ENCODE peak calls at places on chromosomes 13 and 19, in nine cellular contexts. U is pancreas, O is GM23338, I is RWPE2, G is neural crest cell, E is uterus, S is BJ, N is ovary, R is fibroblast of lung. F is an unnamed sample.

GRCh38 chr13:49220035-49220855 is at the start of gene MLNR:
- DNase-seq in U (peak), O (peak), I (no peak), G (peak), E (no peak), S (no peak), N (no peak), R (peak), F (peak)

GRCh38 chr19:21474671-21475181 is 30.7 kb upstream of the ZNF429 start:
- DNase-seq in U (peak), O (peak), I (no peak), G (peak), E (peak), S (no peak), N (peak), R (peak), F (peak)

GRCh38 chr19:46321653-46322052 is 24.8 kb downstream of the HIF3A start:
- DNase-seq in U (no peak), O (no peak), I (no peak), G (no peak), E (no peak), S (no peak), N (no peak), R (no peak), F (no peak)

GRCh38 chr19:48498922-48499321 is 12.7 kb downstream of the LMTK3 start:
- DNase-seq in U (no peak), O (no peak), I (peak), G (no peak), E (no peak), S (no peak), N (no peak), R (no peak), F (no peak)

GRCh38 chr19:37941820-37942515 is 35.0 kb downstream of the SIPA1L3 start:
- DNase-seq in U (no peak), O (no peak), I (no peak), G (no peak), E (no peak), S (no peak), N (no peak), R (no peak), F (no peak)

GRCh38 chr13:113846639-113847318 is 17.1 kb downstream of the GAS6 start:
- DNase-seq in U (no peak), O (no peak), I (peak), G (no peak), E (no peak), S (no peak), N (peak), R (no peak), F (no peak)

GRCh38 chr13:33015791-33016323 is 366 bp upstream of the KL start:
- DNase-seq in U (peak), O (peak), I (no peak), G (no peak), E (peak), S (no peak), N (no peak), R (no peak), F (no peak)

GRCh38 chr19:6125571-6125989 is 9.9 kb upstream of the ACSBG2 start:
- DNase-seq in U (no peak), O (peak), I (no peak), G (no peak), E (peak), S (no peak), N (peak), R (peak), F (peak)

GRCh38 chr19:16345457-16345856 is 20.8 kb downstream of the KLF2 start:
- DNase-seq in U (no peak), O (no peak), I (no peak), G (no peak), E (no peak), S (no peak), N (no peak), R (no peak), F (no peak)

GRCh38 chr19:9981406-9982260 is 28.7 kb downstream of the COL5A3 start:
- DNase-seq in U (no peak), O (no peak), I (no peak), G (no peak), E (no peak), S (no peak), N (no peak), R (no peak), F (no peak)

GRCh38 chr19:30319876-30320275 is 52.3 kb upstream of the ZNF536 start:
- DNase-seq in U (no peak), O (no peak), I (no peak), G (no peak), E (no peak), S (no peak), N (no peak), R (no peak), F (no peak)

GRCh38 chr13:93767917-93768422 is 541.4 kb downstream of the GPC6 start:
- DNase-seq in U (no peak), O (no peak), I (no peak), G (no peak), E (no peak), S (no peak), N (no peak), R (no peak), F (no peak)

GRCh38 chr13:108227651-108228272 is 9.6 kb downstream of the ABHD13 start:
- DNase-seq in U (no peak), O (peak), I (no peak), G (peak), E (no peak), S (no peak), N (no peak), R (peak), F (no peak)

GRCh38 chr13:41137951-41138350 is 5.3 kb upstream of the KBTBD6 start:
- DNase-seq in U (no peak), O (no peak), I (no peak), G (no peak), E (no peak), S (no peak), N (no peak), R (peak), F (no peak)

GRCh38 chr19:11887618-11888531 is at the start of gene ZNF69:
- DNase-seq in U (peak), O (peak), I (no peak), G (peak), E (peak), S (peak), N (peak), R (peak), F (peak)

GRCh38 chr13:73268306-73268705 is 209.5 kb downstream of the KLF5 start:
- DNase-seq in U (no peak), O (no peak), I (peak), G (no peak), E (no peak), S (no peak), N (no peak), R (peak), F (no peak)

GRCh38 chr19:13163609-13164364 is 13.6 kb downstream of the IER2 start:
- DNase-seq in U (peak), O (peak), I (peak), G (peak), E (peak), S (peak), N (peak), R (peak), F (peak)

GRCh38 chr13:46229251-46229650 is 17.5 kb downstream of the LRRC63 start:
- DNase-seq in U (no peak), O (no peak), I (no peak), G (no peak), E (no peak), S (no peak), N (no peak), R (no peak), F (no peak)

GRCh38 chr19:47027586-47028371 is 8.1 kb downstream of the NPAS1 start:
- DNase-seq in U (no peak), O (no peak), I (no peak), G (no peak), E (no peak), S (no peak), N (no peak), R (no peak), F (no peak)

GRCh38 chr13:44930907-44931676 is 58.2 kb downstream of the NUFIP1 start:
- DNase-seq in U (no peak), O (peak), I (no peak), G (no peak), E (no peak), S (no peak), N (no peak), R (no peak), F (no peak)

GRCh38 chr19:33687761-33688656 is 66.3 kb downstream of the CHST8 start:
- DNase-seq in U (peak), O (no peak), I (peak), G (no peak), E (no peak), S (no peak), N (no peak), R (no peak), F (no peak)

GRCh38 chr19:1264801-1265610 is 4.1 kb upstream of the CIRBP start:
- DNase-seq in U (no peak), O (peak), I (no peak), G (no peak), E (peak), S (no peak), N (peak), R (peak), F (peak)

GRCh38 chr13:29676941-29677452 is 81.5 kb upstream of the SLC7A1 start:
- DNase-seq in U (no peak), O (no peak), I (no peak), G (no peak), E (no peak), S (peak), N (no peak), R (no peak), F (no peak)

GRCh38 chr19:53112286-53112685 is 9.1 kb upstream of the ZNF160 start:
- DNase-seq in U (no peak), O (no peak), I (no peak), G (no peak), E (no peak), S (no peak), N (no peak), R (no peak), F (no peak)

GRCh38 chr19:49149652-49150105 is 5.5 kb downstream of the HRC start:
- DNase-seq in U (no peak), O (peak), I (no peak), G (peak), E (peak), S (no peak), N (peak), R (peak), F (no peak)

GRCh38 chr19:29530549-29531457 is 5.0 kb downstream of the VSTM2B start:
- DNase-seq in U (peak), O (peak), I (no peak), G (no peak), E (no peak), S (no peak), N (no peak), R (no peak), F (no peak)

GRCh38 chr13:99654076-99654475 is 152.8 kb downstream of the TM9SF2 start:
- DNase-seq in U (no peak), O (no peak), I (no peak), G (no peak), E (no peak), S (no peak), N (no peak), R (no peak), F (no peak)

GRCh38 chr19:9076886-9077285 is 10.0 kb upstream of the OR1M1 start:
- DNase-seq in U (no peak), O (no peak), I (no peak), G (no peak), E (no peak), S (no peak), N (no peak), R (no peak), F (no peak)

GRCh38 chr13:38979891-38980627 is 10.6 kb downstream of the STOML3 start:
- DNase-seq in U (no peak), O (peak), I (no peak), G (peak), E (peak), S (no peak), N (no peak), R (peak), F (no peak)

GRCh38 chr19:53883231-53883661 is 1.2 kb downstream of the PRKCG start:
- DNase-seq in U (peak), O (peak), I (no peak), G (no peak), E (no peak), S (no peak), N (no peak), R (no peak), F (no peak)

GRCh38 chr19:58406818-58407657 is 1.4 kb upstream of the ZNF584 start:
- DNase-seq in U (no peak), O (peak), I (no peak), G (no peak), E (no peak), S (no peak), N (no peak), R (no peak), F (no peak)
- TF ChIP-seq CTCF in U (no peak), O (peak), I (peak), G (peak), E (no peak), S (peak), N (peak), R (peak), F (no peak)

GRCh38 chr13:91247768-91248167 is 99.7 kb upstream of the MIR17HG start:
- DNase-seq in U (no peak), O (peak), I (no peak), G (no peak), E (no peak), S (no peak), N (no peak), R (peak), F (no peak)
- TF ChIP-seq CTCF in U (no peak), O (no peak), I (peak), G (peak), E (no peak), S (no peak), N (no peak), R (no peak), F (no peak)

GRCh38 chr19:19514881-19515763 is at the start of gene TSSK6:
- DNase-seq in U (no peak), O (no peak), I (no peak), G (no peak), E (no peak), S (no peak), N (peak), R (no peak), F (peak)
- TF ChIP-seq CTCF in U (no peak), O (peak), I (no peak), G (no peak), E (no peak), S (peak), N (no peak), R (no peak), F (no peak)

DNA sequence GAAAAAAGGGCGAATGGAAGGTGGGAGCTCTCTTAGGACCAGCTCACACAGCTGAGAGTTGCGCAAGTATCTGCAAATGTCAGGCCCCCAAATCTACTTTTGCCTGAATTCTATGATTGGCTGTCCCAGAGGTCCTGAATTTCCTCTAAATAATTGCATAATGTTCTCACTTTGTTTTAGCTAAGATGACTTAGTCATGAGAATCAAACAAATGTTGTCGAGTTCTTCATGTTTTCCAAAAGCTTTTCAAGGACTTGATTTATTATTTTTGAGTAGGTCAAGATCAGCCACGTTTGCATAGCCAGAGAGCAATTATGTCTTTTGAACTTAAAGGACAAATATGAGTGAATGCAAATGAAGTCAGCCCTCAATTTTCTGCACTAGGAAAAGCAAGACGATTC is 246.6 kb upstream of the MAB21L1 start:
- DNase-seq in U (no peak), O (no peak), I (no peak), G (no peak), E (peak), S (no peak), N (peak), R (peak), F (no peak)
- TF ChIP-seq CTCF in U (no peak), O (no peak), I (no peak), G (no peak), E (no peak), S (no peak), N (no peak), R (no peak), F (no peak)

DNA sequence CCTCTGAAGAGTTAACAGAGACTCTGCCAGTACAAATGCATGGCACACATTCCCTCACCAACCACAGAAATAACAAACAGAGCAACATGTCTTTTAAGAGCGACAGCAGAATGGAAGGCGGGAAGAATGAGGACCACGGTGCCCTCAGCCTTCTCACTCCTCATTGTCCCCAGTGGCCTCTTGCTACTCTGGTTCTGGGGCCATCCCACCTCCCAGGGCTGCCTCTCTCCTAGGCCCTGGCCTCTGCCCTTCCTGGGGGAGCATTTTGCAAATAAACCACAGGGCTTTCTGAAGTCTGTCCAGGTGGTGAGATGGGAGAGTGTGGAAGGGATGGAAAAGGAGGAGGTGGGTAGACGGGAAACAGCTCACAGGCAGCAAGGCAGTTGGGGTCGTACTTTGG is 28.3 kb downstream of the CYP2B6 start:
- DNase-seq in U (no peak), O (no peak), I (no peak), G (no peak), E (no peak), S (no peak), N (no peak), R (no peak), F (no peak)
- TF ChIP-seq CTCF in U (no peak), O (no peak), I (no peak), G (no peak), E (no peak), S (no peak), N (no peak), R (no peak), F (no peak)

GRCh38 chr19:44904426-44904994 is 1.1 kb upstream of the APOE start:
- DNase-seq in U (no peak), O (peak), I (no peak), G (no peak), E (no peak), S (no peak), N (no peak), R (no peak), F (no peak)
- TF ChIP-seq CTCF in U (no peak), O (peak), I (no peak), G (peak), E (no peak), S (peak), N (peak), R (peak), F (no peak)

F was measured in activated B cell treated with CpG ODN at 0.5 μM for 24 hours.